ENCODE peak calls at places on chromosomes 6 and 20, in six cellular contexts. One of them, this sample, is unnamed.

GRCh38 chr6:16060039-16060438 is 68.8 kb upstream of the MYLIP start:
- DNase-seq in pancreas: no peak
- DNase-seq in lower leg skin: no peak
- DNase-seq in left ventricle myocardium inferior: no peak
- DNase-seq in mammary epithelial cell: no peak
- DNase-seq in astrocyte of the cerebellum: no peak
- DNase-seq in this sample: no peak

GRCh38 chr6:14108571-14109410 is 8.8 kb upstream of the CD83 start:
- DNase-seq in pancreas: no peak
- DNase-seq in lower leg skin: peak; percentile 33
- DNase-seq in left ventricle myocardium inferior: no peak
- DNase-seq in mammary epithelial cell: peak; percentile 32
- DNase-seq in astrocyte of the cerebellum: no peak
- DNase-seq in this sample: no peak

GRCh38 chr6:116971959-116972358 is 94.9 kb downstream of the RFX6 start:
- DNase-seq in pancreas: no peak
- DNase-seq in lower leg skin: no peak
- DNase-seq in left ventricle myocardium inferior: no peak
- DNase-seq in mammary epithelial cell: peak; percentile 30
- DNase-seq in astrocyte of the cerebellum: peak; percentile 24
- DNase-seq in this sample: peak; percentile 3

GRCh38 chr20:35661013-35661412 is 3.7 kb downstream of the CPNE1 start:
- DNase-seq in pancreas: no peak
- DNase-seq in lower leg skin: no peak
- DNase-seq in left ventricle myocardium inferior: no peak
- DNase-seq in mammary epithelial cell: peak; percentile 46
- DNase-seq in astrocyte of the cerebellum: no peak
- DNase-seq in this sample: no peak

GRCh38 chr6:17858576-17858975 is 128.9 kb downstream of the KIF13A start:
- DNase-seq in pancreas: no peak
- DNase-seq in lower leg skin: no peak
- DNase-seq in left ventricle myocardium inferior: no peak
- DNase-seq in mammary epithelial cell: no peak
- DNase-seq in astrocyte of the cerebellum: no peak
- DNase-seq in this sample: no peak

GRCh38 chr20:39342463-39342862 is 380.3 kb downstream of the DHX35 start:
- DNase-seq in pancreas: no peak
- DNase-seq in lower leg skin: no peak
- DNase-seq in left ventricle myocardium inferior: no peak
- DNase-seq in mammary epithelial cell: no peak
- DNase-seq in astrocyte of the cerebellum: no peak
- DNase-seq in this sample: no peak

GRCh38 chr6:46784535-46784934 is 8.7 kb upstream of the MEP1A start:
- DNase-seq in pancreas: no peak
- DNase-seq in lower leg skin: no peak
- DNase-seq in left ventricle myocardium inferior: no peak
- DNase-seq in mammary epithelial cell: no peak
- DNase-seq in astrocyte of the cerebellum: no peak
- DNase-seq in this sample: no peak

GRCh38 chr20:25300496-25301170 is 52.7 kb downstream of the PYGB start:
- DNase-seq in pancreas: no peak
- DNase-seq in lower leg skin: no peak
- DNase-seq in left ventricle myocardium inferior: no peak
- DNase-seq in mammary epithelial cell: no peak
- DNase-seq in astrocyte of the cerebellum: no peak
- DNase-seq in this sample: no peak

GRCh38 chr6:114249522-114249921 is 93.3 kb downstream of the HS3ST5 start:
- DNase-seq in pancreas: no peak
- DNase-seq in lower leg skin: no peak
- DNase-seq in left ventricle myocardium inferior: no peak
- DNase-seq in mammary epithelial cell: no peak
- DNase-seq in astrocyte of the cerebellum: no peak
- DNase-seq in this sample: no peak

GRCh38 chr20:35200255-35200654 is 26.2 kb upstream of the MMP24 start:
- DNase-seq in pancreas: no peak
- DNase-seq in lower leg skin: no peak
- DNase-seq in left ventricle myocardium inferior: no peak
- DNase-seq in mammary epithelial cell: peak; percentile 75
- DNase-seq in astrocyte of the cerebellum: no peak
- DNase-seq in this sample: no peak

GRCh38 chr6:6665505-6665904 is 77.0 kb downstream of the LY86 start:
- DNase-seq in pancreas: no peak
- DNase-seq in lower leg skin: no peak
- DNase-seq in left ventricle myocardium inferior: no peak
- DNase-seq in mammary epithelial cell: no peak
- DNase-seq in astrocyte of the cerebellum: no peak
- DNase-seq in this sample: no peak

GRCh38 chr6:161233986-161234620 is 39.8 kb downstream of the AGPAT4 start:
- DNase-seq in pancreas: no peak
- DNase-seq in lower leg skin: peak; percentile 64
- DNase-seq in left ventricle myocardium inferior: peak; percentile 53
- DNase-seq in mammary epithelial cell: peak; percentile 73
- DNase-seq in astrocyte of the cerebellum: peak; percentile 89
- DNase-seq in this sample: peak; percentile 75

GRCh38 chr6:114941078-114941477 is 598.3 kb upstream of the HS3ST5 start:
- DNase-seq in pancreas: no peak
- DNase-seq in lower leg skin: no peak
- DNase-seq in left ventricle myocardium inferior: no peak
- DNase-seq in mammary epithelial cell: no peak
- DNase-seq in astrocyte of the cerebellum: no peak
- DNase-seq in this sample: no peak

GRCh38 chr6:44022671-44023352 is 104.4 kb downstream of the MRPL14 start:
- DNase-seq in pancreas: no peak
- DNase-seq in lower leg skin: no peak
- DNase-seq in left ventricle myocardium inferior: no peak
- DNase-seq in mammary epithelial cell: no peak
- DNase-seq in astrocyte of the cerebellum: no peak
- DNase-seq in this sample: no peak

GRCh38 chr6:132648356-132648755 is 10.6 kb downstream of the TAAR1 start:
- DNase-seq in pancreas: no peak
- DNase-seq in lower leg skin: no peak
- DNase-seq in left ventricle myocardium inferior: no peak
- DNase-seq in mammary epithelial cell: peak; percentile 79
- DNase-seq in astrocyte of the cerebellum: peak; percentile 57
- DNase-seq in this sample: peak; percentile 6

GRCh38 chr6:26331809-26332226 is 33.2 kb upstream of the BTN3A2 start:
- DNase-seq in pancreas: no peak
- DNase-seq in lower leg skin: no peak
- DNase-seq in left ventricle myocardium inferior: no peak
- DNase-seq in mammary epithelial cell: no peak
- DNase-seq in astrocyte of the cerebellum: no peak
- DNase-seq in this sample: no peak

GRCh38 chr6:26272171-26272631 is 92.8 kb upstream of the BTN3A2 start:
- DNase-seq in pancreas: no peak
- DNase-seq in lower leg skin: no peak
- DNase-seq in left ventricle myocardium inferior: peak; percentile 20
- DNase-seq in mammary epithelial cell: peak; percentile 54
- DNase-seq in astrocyte of the cerebellum: no peak
- DNase-seq in this sample: no peak

GRCh38 chr6:11215773-11216172 is 16.7 kb downstream of the NEDD9 start:
- DNase-seq in pancreas: no peak
- DNase-seq in lower leg skin: no peak
- DNase-seq in left ventricle myocardium inferior: no peak
- DNase-seq in mammary epithelial cell: no peak
- DNase-seq in astrocyte of the cerebellum: peak; percentile 78
- DNase-seq in this sample: no peak

GRCh38 chr6:118548136-118548535 is at the start of gene PLN:
- DNase-seq in pancreas: no peak
- DNase-seq in lower leg skin: no peak
- DNase-seq in left ventricle myocardium inferior: no peak
- DNase-seq in mammary epithelial cell: no peak
- DNase-seq in astrocyte of the cerebellum: no peak
- DNase-seq in this sample: no peak

GRCh38 chr20:11429889-11430580 is 487.7 kb upstream of the BTBD3 start:
- DNase-seq in pancreas: no peak
- DNase-seq in lower leg skin: no peak
- DNase-seq in left ventricle myocardium inferior: no peak
- DNase-seq in mammary epithelial cell: no peak
- DNase-seq in astrocyte of the cerebellum: no peak
- DNase-seq in this sample: no peak

GRCh38 chr20:37378785-37379598 is 33.1 kb downstream of the SRC start:
- DNase-seq in pancreas: no peak
- DNase-seq in lower leg skin: no peak
- DNase-seq in left ventricle myocardium inferior: no peak
- DNase-seq in mammary epithelial cell: no peak
- DNase-seq in astrocyte of the cerebellum: peak; percentile 6
- DNase-seq in this sample: no peak

GRCh38 chr6:7721654-7722053 is 4.2 kb upstream of the BMP6 start:
- DNase-seq in pancreas: no peak
- DNase-seq in lower leg skin: no peak
- DNase-seq in left ventricle myocardium inferior: no peak
- DNase-seq in mammary epithelial cell: peak; percentile 26
- DNase-seq in astrocyte of the cerebellum: peak; percentile 6
- DNase-seq in this sample: no peak

GRCh38 chr20:36593347-36593746 is 12.2 kb upstream of the RAB5IF start:
- DNase-seq in pancreas: no peak
- DNase-seq in lower leg skin: no peak
- DNase-seq in left ventricle myocardium inferior: no peak
- DNase-seq in mammary epithelial cell: no peak
- DNase-seq in astrocyte of the cerebellum: no peak
- DNase-seq in this sample: no peak

GRCh38 chr6:162964703-162965140 is 236.9 kb downstream of the PACRG start:
- DNase-seq in pancreas: no peak
- DNase-seq in lower leg skin: peak; percentile 41
- DNase-seq in left ventricle myocardium inferior: peak; percentile 61
- DNase-seq in mammary epithelial cell: no peak
- DNase-seq in astrocyte of the cerebellum: peak; percentile 96
- DNase-seq in this sample: peak; percentile 100

DNA sequence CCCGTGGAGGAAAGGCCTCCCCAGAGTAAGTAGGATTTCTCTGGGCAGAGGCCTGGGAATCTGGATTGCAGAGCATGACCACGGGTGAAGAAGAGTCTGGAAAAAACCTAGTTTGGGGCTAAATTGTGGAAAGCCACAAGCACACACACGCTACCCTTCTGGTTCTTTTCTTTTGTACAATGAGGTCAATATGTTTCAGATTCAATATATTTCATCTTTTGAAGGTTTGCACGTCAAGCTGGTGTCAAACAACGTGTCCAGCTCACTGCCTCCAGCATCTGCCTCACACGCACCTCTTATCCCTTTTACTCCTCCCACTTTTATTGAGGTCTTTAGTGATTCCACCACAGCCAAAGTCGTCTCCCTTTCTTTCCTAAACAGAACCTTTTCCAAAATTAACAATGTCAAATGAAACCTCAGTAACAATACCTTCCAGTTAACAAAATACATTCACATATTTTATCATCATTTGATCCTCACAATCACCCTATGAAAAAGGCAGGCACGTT is 773 bp upstream of the EPB41L2 start:
- DNase-seq in pancreas: peak; percentile 16
- DNase-seq in lower leg skin: no peak
- DNase-seq in left ventricle myocardium inferior: no peak
- DNase-seq in mammary epithelial cell: no peak
- DNase-seq in astrocyte of the cerebellum: no peak
- DNase-seq in this sample: no peak
- H3K4me3 ChIP-seq in pancreas: peak overlapping the region; percentile 88
- H3K4me3 ChIP-seq in lower leg skin: peak overlapping the region; percentile 74
- H3K4me3 ChIP-seq in left ventricle myocardium inferior: peak overlapping the region; percentile 96
- H3K4me3 ChIP-seq in mammary epithelial cell: peak overlapping the region; percentile 81
- H3K4me3 ChIP-seq in astrocyte of the cerebellum: peak overlapping the region; percentile 87
- H3K4me3 ChIP-seq in this sample: peak overlapping the region; percentile 82

GRCh38 chr6:129163551-129163950 is 280.6 kb downstream of the LAMA2 start:
- DNase-seq in pancreas: no peak
- DNase-seq in lower leg skin: no peak
- DNase-seq in left ventricle myocardium inferior: no peak
- DNase-seq in mammary epithelial cell: peak; percentile 5
- DNase-seq in astrocyte of the cerebellum: no peak
- DNase-seq in this sample: no peak

GRCh38 chr6:129164032-129164431 is 281.1 kb downstream of the LAMA2 start:
- DNase-seq in pancreas: no peak
- DNase-seq in lower leg skin: no peak
- DNase-seq in left ventricle myocardium inferior: no peak
- DNase-seq in mammary epithelial cell: no peak
- DNase-seq in astrocyte of the cerebellum: no peak
- DNase-seq in this sample: no peak

DNA sequence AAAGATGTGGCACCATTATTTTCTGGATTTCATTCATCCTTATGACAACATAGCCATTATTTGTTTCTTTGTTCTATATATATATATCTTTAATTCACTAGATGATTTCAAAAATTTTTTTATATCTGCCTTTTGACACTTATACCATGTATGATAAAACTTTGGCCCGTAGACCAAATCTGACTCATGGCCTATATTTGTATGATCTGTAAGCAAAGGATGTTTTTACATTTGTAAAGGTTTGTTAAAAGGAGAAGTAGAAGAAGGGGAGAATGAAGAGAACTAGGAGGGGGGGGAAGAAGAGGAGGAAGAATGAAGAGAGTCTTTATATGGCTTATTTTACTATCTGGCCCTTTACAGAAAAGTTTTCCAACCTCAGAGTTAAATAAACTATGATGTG is 279.7 kb downstream of the LAMA2 start:
- DNase-seq in pancreas: no peak
- DNase-seq in lower leg skin: no peak
- DNase-seq in left ventricle myocardium inferior: no peak
- DNase-seq in mammary epithelial cell: no peak
- DNase-seq in astrocyte of the cerebellum: no peak
- DNase-seq in this sample: no peak
- H3K4me3 ChIP-seq in pancreas: no peak overlapping the region
- H3K4me3 ChIP-seq in lower leg skin: no peak overlapping the region
- H3K4me3 ChIP-seq in left ventricle myocardium inferior: no peak overlapping the region
- H3K4me3 ChIP-seq in mammary epithelial cell: no peak overlapping the region
- H3K4me3 ChIP-seq in astrocyte of the cerebellum: no peak overlapping the region
- H3K4me3 ChIP-seq in this sample: no peak overlapping the region

DNA sequence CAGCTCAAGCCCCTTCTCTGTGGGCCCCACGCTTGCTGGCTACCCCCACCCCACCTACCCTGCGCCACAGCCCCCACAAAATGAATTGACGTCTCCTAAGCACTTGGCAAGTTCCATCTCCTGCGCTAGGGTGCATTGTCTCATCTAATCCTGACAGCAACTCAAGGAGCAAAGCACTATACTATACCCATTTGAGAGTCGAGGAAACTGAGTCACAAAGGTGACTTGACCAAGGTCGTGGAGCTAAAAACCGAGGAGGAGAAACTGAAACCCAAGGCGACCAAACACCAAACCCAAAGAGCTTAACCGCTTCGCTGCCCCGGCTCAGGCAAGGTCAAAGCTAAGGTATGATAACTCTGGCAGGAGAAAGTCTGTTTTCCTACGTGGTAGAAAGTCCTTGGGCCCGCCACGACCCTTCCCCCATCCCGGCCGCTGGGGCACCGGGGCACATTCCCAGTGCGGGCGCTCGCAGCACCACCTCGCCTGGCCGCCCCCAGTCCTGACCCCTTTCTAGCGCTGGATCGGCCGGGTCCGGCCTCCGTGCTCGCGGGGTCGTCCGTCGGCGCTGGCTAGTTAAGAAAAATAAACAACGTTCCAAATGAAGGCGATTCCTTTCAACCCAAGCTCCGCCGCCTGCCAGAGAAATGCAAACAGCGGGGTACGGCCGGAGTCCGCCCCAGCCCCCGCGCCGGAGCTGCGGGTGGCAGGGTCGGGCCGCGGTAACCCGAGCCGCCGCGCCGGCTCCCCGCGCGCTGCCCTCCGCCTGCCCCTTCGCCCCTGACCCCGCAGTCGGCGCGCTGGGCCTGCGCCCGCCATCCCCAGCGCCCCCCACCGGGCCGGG is 37.3 kb downstream of the NCR2 start:
- DNase-seq in pancreas: no peak
- DNase-seq in lower leg skin: no peak
- DNase-seq in left ventricle myocardium inferior: no peak
- DNase-seq in mammary epithelial cell: no peak
- DNase-seq in astrocyte of the cerebellum: no peak
- DNase-seq in this sample: no peak
- H3K4me3 ChIP-seq in pancreas: no peak overlapping the region
- H3K4me3 ChIP-seq in lower leg skin: no peak overlapping the region
- H3K4me3 ChIP-seq in left ventricle myocardium inferior: peak overlapping the region; percentile 58
- H3K4me3 ChIP-seq in mammary epithelial cell: no peak overlapping the region
- H3K4me3 ChIP-seq in astrocyte of the cerebellum: peak overlapping the region; percentile 1
- H3K4me3 ChIP-seq in this sample: no peak overlapping the region

GRCh38 chr20:57223648-57224489 is 42.6 kb downstream of the BMP7 start:
- DNase-seq in pancreas: no peak
- DNase-seq in lower leg skin: peak; percentile 62
- DNase-seq in left ventricle myocardium inferior: peak; percentile 27
- DNase-seq in mammary epithelial cell: peak; percentile 43
- DNase-seq in astrocyte of the cerebellum: no peak
- DNase-seq in this sample: no peak
- H3K4me3 ChIP-seq in pancreas: no peak overlapping the region
- H3K4me3 ChIP-seq in lower leg skin: no peak overlapping the region
- H3K4me3 ChIP-seq in left ventricle myocardium inferior: no peak overlapping the region
- H3K4me3 ChIP-seq in mammary epithelial cell: no peak overlapping the region
- H3K4me3 ChIP-seq in astrocyte of the cerebellum: no peak overlapping the region
- H3K4me3 ChIP-seq in this sample: no peak overlapping the region